ENCODE peak calls at places on chromosomes 16 and 17, in nine cellular contexts. One of them, this sample, is unnamed.
A peak's percentile ranks its signal among the peaks of the same experiment; 100 is the strongest.

GRCh38 chr17:78896091-78896833 is 6.7 kb downstream of the CEP295NL start:
- DNase-seq in activated CD4-positive, alpha-beta T cell treated with anti-CD3 and anti-CD28 coated beads for 1 hour: no peak
- DNase-seq in activated gamma-delta T cell treated with Interleukin-2 at 50 U/mL for 16 hours: no peak
- DNase-seq in GDM1: no peak
- DNase-seq in RWPE2: no peak
- DNase-seq in H1: no peak
- DNase-seq in psoas muscle: no peak
- DNase-seq in HCT116: no peak
- DNase-seq in HuH-7.5: no peak
- DNase-seq in this sample: no peak

GRCh38 chr17:38749222-38750043 is 1.3 kb upstream of the PCGF2 start:
- DNase-seq in activated CD4-positive, alpha-beta T cell treated with anti-CD3 and anti-CD28 coated beads for 1 hour: no peak
- DNase-seq in activated gamma-delta T cell treated with Interleukin-2 at 50 U/mL for 16 hours: no peak
- DNase-seq in GDM1: no peak
- DNase-seq in RWPE2: peak; percentile 87
- DNase-seq in H1: no peak
- DNase-seq in psoas muscle: peak; percentile 91
- DNase-seq in HCT116: peak; percentile 56
- DNase-seq in HuH-7.5: peak; percentile 50
- DNase-seq in this sample: no peak

GRCh38 chr16:69781118-69781517 is 19.0 kb downstream of the WWP2 start:
- DNase-seq in activated CD4-positive, alpha-beta T cell treated with anti-CD3 and anti-CD28 coated beads for 1 hour: no peak
- DNase-seq in activated gamma-delta T cell treated with Interleukin-2 at 50 U/mL for 16 hours: no peak
- DNase-seq in GDM1: no peak
- DNase-seq in RWPE2: no peak
- DNase-seq in H1: no peak
- DNase-seq in psoas muscle: no peak
- DNase-seq in HCT116: no peak
- DNase-seq in HuH-7.5: no peak
- DNase-seq in this sample: no peak

GRCh38 chr17:73430848-73431247 is 119.0 kb upstream of the CDC42EP4 start:
- DNase-seq in activated CD4-positive, alpha-beta T cell treated with anti-CD3 and anti-CD28 coated beads for 1 hour: no peak
- DNase-seq in activated gamma-delta T cell treated with Interleukin-2 at 50 U/mL for 16 hours: no peak
- DNase-seq in GDM1: no peak
- DNase-seq in RWPE2: no peak
- DNase-seq in H1: no peak
- DNase-seq in psoas muscle: no peak
- DNase-seq in HCT116: no peak
- DNase-seq in HuH-7.5: no peak
- DNase-seq in this sample: no peak

GRCh38 chr17:59837362-59838195 is 55.2 kb downstream of the TUBD1 start:
- DNase-seq in activated CD4-positive, alpha-beta T cell treated with anti-CD3 and anti-CD28 coated beads for 1 hour: peak; percentile 47
- DNase-seq in activated gamma-delta T cell treated with Interleukin-2 at 50 U/mL for 16 hours: peak; percentile 44
- DNase-seq in GDM1: peak; percentile 88
- DNase-seq in RWPE2: peak; percentile 86
- DNase-seq in H1: no peak
- DNase-seq in psoas muscle: no peak
- DNase-seq in HCT116: peak; percentile 100
- DNase-seq in HuH-7.5: peak; percentile 88
- DNase-seq in this sample: peak; percentile 37

GRCh38 chr16:57308041-57308440 is 23.6 kb upstream of the PLLP start:
- DNase-seq in activated CD4-positive, alpha-beta T cell treated with anti-CD3 and anti-CD28 coated beads for 1 hour: no peak
- DNase-seq in activated gamma-delta T cell treated with Interleukin-2 at 50 U/mL for 16 hours: no peak
- DNase-seq in GDM1: no peak
- DNase-seq in RWPE2: no peak
- DNase-seq in H1: no peak
- DNase-seq in psoas muscle: no peak
- DNase-seq in HCT116: no peak
- DNase-seq in HuH-7.5: no peak
- DNase-seq in this sample: no peak

GRCh38 chr17:80254396-80255241 is 6.0 kb upstream of the RNF213 start:
- DNase-seq in activated CD4-positive, alpha-beta T cell treated with anti-CD3 and anti-CD28 coated beads for 1 hour: peak; percentile 28
- DNase-seq in activated gamma-delta T cell treated with Interleukin-2 at 50 U/mL for 16 hours: peak; percentile 51
- DNase-seq in GDM1: peak; percentile 51
- DNase-seq in RWPE2: no peak
- DNase-seq in H1: no peak
- DNase-seq in psoas muscle: no peak
- DNase-seq in HCT116: peak; percentile 82
- DNase-seq in HuH-7.5: peak; percentile 48
- DNase-seq in this sample: no peak

GRCh38 chr16:84919267-84919666 is 92.1 kb downstream of the ZDHHC7 start:
- DNase-seq in activated CD4-positive, alpha-beta T cell treated with anti-CD3 and anti-CD28 coated beads for 1 hour: no peak
- DNase-seq in activated gamma-delta T cell treated with Interleukin-2 at 50 U/mL for 16 hours: no peak
- DNase-seq in GDM1: no peak
- DNase-seq in RWPE2: no peak
- DNase-seq in H1: no peak
- DNase-seq in psoas muscle: no peak
- DNase-seq in HCT116: no peak
- DNase-seq in HuH-7.5: no peak
- DNase-seq in this sample: no peak

GRCh38 chr16:87445486-87445885 is 47.3 kb downstream of the ZCCHC14 start:
- DNase-seq in activated CD4-positive, alpha-beta T cell treated with anti-CD3 and anti-CD28 coated beads for 1 hour: no peak
- DNase-seq in activated gamma-delta T cell treated with Interleukin-2 at 50 U/mL for 16 hours: no peak
- DNase-seq in GDM1: no peak
- DNase-seq in RWPE2: no peak
- DNase-seq in H1: no peak
- DNase-seq in psoas muscle: no peak
- DNase-seq in HCT116: no peak
- DNase-seq in HuH-7.5: no peak
- DNase-seq in this sample: no peak

GRCh38 chr17:18258356-18259038 is at the start of gene FLII:
- DNase-seq in activated CD4-positive, alpha-beta T cell treated with anti-CD3 and anti-CD28 coated beads for 1 hour: peak; percentile 39
- DNase-seq in activated gamma-delta T cell treated with Interleukin-2 at 50 U/mL for 16 hours: peak; percentile 47
- DNase-seq in GDM1: no peak
- DNase-seq in RWPE2: peak; percentile 52
- DNase-seq in H1: no peak
- DNase-seq in psoas muscle: no peak
- DNase-seq in HCT116: no peak
- DNase-seq in HuH-7.5: peak; percentile 67
- DNase-seq in this sample: peak; percentile 58

GRCh38 chr17:7348478-7349242 is 3.3 kb upstream of the KCTD11 start:
- DNase-seq in activated CD4-positive, alpha-beta T cell treated with anti-CD3 and anti-CD28 coated beads for 1 hour: no peak
- DNase-seq in activated gamma-delta T cell treated with Interleukin-2 at 50 U/mL for 16 hours: no peak
- DNase-seq in GDM1: no peak
- DNase-seq in RWPE2: no peak
- DNase-seq in H1: no peak
- DNase-seq in psoas muscle: no peak
- DNase-seq in HCT116: no peak
- DNase-seq in HuH-7.5: no peak
- DNase-seq in this sample: no peak

GRCh38 chr16:81417210-81417609 is 27.4 kb upstream of the CMIP start:
- DNase-seq in activated CD4-positive, alpha-beta T cell treated with anti-CD3 and anti-CD28 coated beads for 1 hour: no peak
- DNase-seq in activated gamma-delta T cell treated with Interleukin-2 at 50 U/mL for 16 hours: no peak
- DNase-seq in GDM1: no peak
- DNase-seq in RWPE2: no peak
- DNase-seq in H1: no peak
- DNase-seq in psoas muscle: no peak
- DNase-seq in HCT116: no peak
- DNase-seq in HuH-7.5: no peak
- DNase-seq in this sample: no peak

GRCh38 chr17:31581491-31581890 is 190.0 kb downstream of the RAB11FIP4 start:
- DNase-seq in activated CD4-positive, alpha-beta T cell treated with anti-CD3 and anti-CD28 coated beads for 1 hour: no peak
- DNase-seq in activated gamma-delta T cell treated with Interleukin-2 at 50 U/mL for 16 hours: no peak
- DNase-seq in GDM1: no peak
- DNase-seq in RWPE2: no peak
- DNase-seq in H1: no peak
- DNase-seq in psoas muscle: peak; percentile 49
- DNase-seq in HCT116: no peak
- DNase-seq in HuH-7.5: no peak
- DNase-seq in this sample: no peak

GRCh38 chr17:61135782-61136181 is 263.9 kb upstream of the TBX2 start:
- DNase-seq in activated CD4-positive, alpha-beta T cell treated with anti-CD3 and anti-CD28 coated beads for 1 hour: no peak
- DNase-seq in activated gamma-delta T cell treated with Interleukin-2 at 50 U/mL for 16 hours: no peak
- DNase-seq in GDM1: no peak
- DNase-seq in RWPE2: no peak
- DNase-seq in H1: no peak
- DNase-seq in psoas muscle: no peak
- DNase-seq in HCT116: no peak
- DNase-seq in HuH-7.5: no peak
- DNase-seq in this sample: no peak

GRCh38 chr17:61863801-61864126 is 436 bp upstream of the BRIP1 start:
- DNase-seq in activated CD4-positive, alpha-beta T cell treated with anti-CD3 and anti-CD28 coated beads for 1 hour: no peak
- DNase-seq in activated gamma-delta T cell treated with Interleukin-2 at 50 U/mL for 16 hours: no peak
- DNase-seq in GDM1: no peak
- DNase-seq in RWPE2: no peak
- DNase-seq in H1: no peak
- DNase-seq in psoas muscle: no peak
- DNase-seq in HCT116: no peak
- DNase-seq in HuH-7.5: no peak
- DNase-seq in this sample: no peak

GRCh38 chr17:78722101-78722761 is 59.8 kb downstream of the CYTH1 start:
- DNase-seq in activated CD4-positive, alpha-beta T cell treated with anti-CD3 and anti-CD28 coated beads for 1 hour: no peak
- DNase-seq in activated gamma-delta T cell treated with Interleukin-2 at 50 U/mL for 16 hours: no peak
- DNase-seq in GDM1: no peak
- DNase-seq in RWPE2: no peak
- DNase-seq in H1: no peak
- DNase-seq in psoas muscle: no peak
- DNase-seq in HCT116: no peak
- DNase-seq in HuH-7.5: no peak
- DNase-seq in this sample: no peak

GRCh38 chr16:78503501-78504110 is 404.2 kb downstream of the WWOX start:
- DNase-seq in activated CD4-positive, alpha-beta T cell treated with anti-CD3 and anti-CD28 coated beads for 1 hour: no peak
- DNase-seq in activated gamma-delta T cell treated with Interleukin-2 at 50 U/mL for 16 hours: peak; percentile 38
- DNase-seq in GDM1: no peak
- DNase-seq in RWPE2: no peak
- DNase-seq in H1: no peak
- DNase-seq in psoas muscle: no peak
- DNase-seq in HCT116: peak; percentile 7
- DNase-seq in HuH-7.5: peak; percentile 25
- DNase-seq in this sample: peak; percentile 48

GRCh38 chr16:74146643-74147042 is 150.0 kb upstream of the PSMD7 start:
- DNase-seq in activated CD4-positive, alpha-beta T cell treated with anti-CD3 and anti-CD28 coated beads for 1 hour: no peak
- DNase-seq in activated gamma-delta T cell treated with Interleukin-2 at 50 U/mL for 16 hours: no peak
- DNase-seq in GDM1: no peak
- DNase-seq in RWPE2: no peak
- DNase-seq in H1: no peak
- DNase-seq in psoas muscle: no peak
- DNase-seq in HCT116: no peak
- DNase-seq in HuH-7.5: no peak
- DNase-seq in this sample: no peak

GRCh38 chr16:78915916-78916315 is 684.6 kb downstream of the MAF start:
- DNase-seq in activated CD4-positive, alpha-beta T cell treated with anti-CD3 and anti-CD28 coated beads for 1 hour: no peak
- DNase-seq in activated gamma-delta T cell treated with Interleukin-2 at 50 U/mL for 16 hours: no peak
- DNase-seq in GDM1: no peak
- DNase-seq in RWPE2: no peak
- DNase-seq in H1: no peak
- DNase-seq in psoas muscle: no peak
- DNase-seq in HCT116: no peak
- DNase-seq in HuH-7.5: no peak
- DNase-seq in this sample: no peak

GRCh38 chr16:51035110-51035498 is 116.0 kb downstream of the SALL1 start:
- DNase-seq in activated CD4-positive, alpha-beta T cell treated with anti-CD3 and anti-CD28 coated beads for 1 hour: no peak
- DNase-seq in activated gamma-delta T cell treated with Interleukin-2 at 50 U/mL for 16 hours: no peak
- DNase-seq in GDM1: no peak
- DNase-seq in RWPE2: no peak
- DNase-seq in H1: no peak
- DNase-seq in psoas muscle: no peak
- DNase-seq in HCT116: no peak
- DNase-seq in HuH-7.5: no peak
- DNase-seq in this sample: no peak

GRCh38 chr16:25007284-25007984 is 7.7 kb downstream of the ARHGAP17 start:
- DNase-seq in activated CD4-positive, alpha-beta T cell treated with anti-CD3 and anti-CD28 coated beads for 1 hour: no peak
- DNase-seq in activated gamma-delta T cell treated with Interleukin-2 at 50 U/mL for 16 hours: no peak
- DNase-seq in GDM1: no peak
- DNase-seq in RWPE2: no peak
- DNase-seq in H1: no peak
- DNase-seq in psoas muscle: no peak
- DNase-seq in HCT116: no peak
- DNase-seq in HuH-7.5: no peak
- DNase-seq in this sample: no peak

GRCh38 chr16:57999366-57999970 is 1.0 kb downstream of the ZNF319 start:
- DNase-seq in activated CD4-positive, alpha-beta T cell treated with anti-CD3 and anti-CD28 coated beads for 1 hour: no peak
- DNase-seq in activated gamma-delta T cell treated with Interleukin-2 at 50 U/mL for 16 hours: peak; percentile 25
- DNase-seq in GDM1: peak; percentile 4
- DNase-seq in RWPE2: no peak
- DNase-seq in H1: no peak
- DNase-seq in psoas muscle: no peak
- DNase-seq in HCT116: no peak
- DNase-seq in HuH-7.5: no peak
- DNase-seq in this sample: no peak

GRCh38 chr16:31134091-31134571 is 1.4 kb downstream of the PRSS8 start:
- DNase-seq in activated CD4-positive, alpha-beta T cell treated with anti-CD3 and anti-CD28 coated beads for 1 hour: no peak
- DNase-seq in activated gamma-delta T cell treated with Interleukin-2 at 50 U/mL for 16 hours: no peak
- DNase-seq in GDM1: no peak
- DNase-seq in RWPE2: no peak
- DNase-seq in H1: no peak
- DNase-seq in psoas muscle: no peak
- DNase-seq in HCT116: no peak
- DNase-seq in HuH-7.5: no peak
- DNase-seq in this sample: no peak

GRCh38 chr17:8345052-8345690 is 5.5 kb downstream of the ODF4 start:
- DNase-seq in activated CD4-positive, alpha-beta T cell treated with anti-CD3 and anti-CD28 coated beads for 1 hour: no peak
- DNase-seq in activated gamma-delta T cell treated with Interleukin-2 at 50 U/mL for 16 hours: no peak
- DNase-seq in GDM1: peak; percentile 44
- DNase-seq in RWPE2: no peak
- DNase-seq in H1: no peak
- DNase-seq in psoas muscle: no peak
- DNase-seq in HCT116: no peak
- DNase-seq in HuH-7.5: no peak
- DNase-seq in this sample: no peak

GRCh38 chr16:81198635-81199034 is 39.9 kb upstream of the BCO1 start:
- DNase-seq in activated CD4-positive, alpha-beta T cell treated with anti-CD3 and anti-CD28 coated beads for 1 hour: no peak
- DNase-seq in activated gamma-delta T cell treated with Interleukin-2 at 50 U/mL for 16 hours: no peak
- DNase-seq in GDM1: no peak
- DNase-seq in RWPE2: no peak
- DNase-seq in H1: no peak
- DNase-seq in psoas muscle: no peak
- DNase-seq in HCT116: no peak
- DNase-seq in HuH-7.5: peak; percentile 68
- DNase-seq in this sample: no peak

GRCh38 chr17:67831268-67831667 is 6.0 kb downstream of the BPTF start:
- DNase-seq in activated CD4-positive, alpha-beta T cell treated with anti-CD3 and anti-CD28 coated beads for 1 hour: no peak
- DNase-seq in activated gamma-delta T cell treated with Interleukin-2 at 50 U/mL for 16 hours: no peak
- DNase-seq in GDM1: no peak
- DNase-seq in RWPE2: no peak
- DNase-seq in H1: no peak
- DNase-seq in psoas muscle: no peak
- DNase-seq in HCT116: no peak
- DNase-seq in HuH-7.5: no peak
- DNase-seq in this sample: no peak

GRCh38 chr17:80513892-80514291 is 30.7 kb upstream of the RPTOR start:
- DNase-seq in activated CD4-positive, alpha-beta T cell treated with anti-CD3 and anti-CD28 coated beads for 1 hour: no peak
- DNase-seq in activated gamma-delta T cell treated with Interleukin-2 at 50 U/mL for 16 hours: no peak
- DNase-seq in GDM1: no peak
- DNase-seq in RWPE2: no peak
- DNase-seq in H1: no peak
- DNase-seq in psoas muscle: no peak
- DNase-seq in HCT116: no peak
- DNase-seq in HuH-7.5: no peak
- DNase-seq in this sample: no peak

GRCh38 chr17:31241116-31241515 is 55.9 kb downstream of the OMG start:
- DNase-seq in activated CD4-positive, alpha-beta T cell treated with anti-CD3 and anti-CD28 coated beads for 1 hour: no peak
- DNase-seq in activated gamma-delta T cell treated with Interleukin-2 at 50 U/mL for 16 hours: no peak
- DNase-seq in GDM1: no peak
- DNase-seq in RWPE2: no peak
- DNase-seq in H1: no peak
- DNase-seq in psoas muscle: no peak
- DNase-seq in HCT116: no peak
- DNase-seq in HuH-7.5: no peak
- DNase-seq in this sample: no peak

GRCh38 chr17:9587969-9588656 is 11.7 kb downstream of the CFAP52 start:
- DNase-seq in activated CD4-positive, alpha-beta T cell treated with anti-CD3 and anti-CD28 coated beads for 1 hour: no peak
- DNase-seq in activated gamma-delta T cell treated with Interleukin-2 at 50 U/mL for 16 hours: no peak
- DNase-seq in GDM1: no peak
- DNase-seq in RWPE2: no peak
- DNase-seq in H1: no peak
- DNase-seq in psoas muscle: no peak
- DNase-seq in HCT116: no peak
- DNase-seq in HuH-7.5: no peak
- DNase-seq in this sample: no peak

GRCh38 chr16:89201467-89202377 is 1.4 kb upstream of the SLC22A31 start:
- DNase-seq in activated CD4-positive, alpha-beta T cell treated with anti-CD3 and anti-CD28 coated beads for 1 hour: peak; percentile 66
- DNase-seq in activated gamma-delta T cell treated with Interleukin-2 at 50 U/mL for 16 hours: peak; percentile 71
- DNase-seq in GDM1: peak; percentile 60
- DNase-seq in RWPE2: peak; percentile 87
- DNase-seq in H1: peak; percentile 53
- DNase-seq in psoas muscle: peak; percentile 77
- DNase-seq in HCT116: peak; percentile 84
- DNase-seq in HuH-7.5: peak; percentile 95
- DNase-seq in this sample: peak; percentile 97

GRCh38 chr17:54968954-54969400 is 412 bp downstream of the STXBP4 start:
- DNase-seq in activated CD4-positive, alpha-beta T cell treated with anti-CD3 and anti-CD28 coated beads for 1 hour: peak; percentile 20
- DNase-seq in activated gamma-delta T cell treated with Interleukin-2 at 50 U/mL for 16 hours: peak; percentile 13
- DNase-seq in GDM1: no peak
- DNase-seq in RWPE2: no peak
- DNase-seq in H1: no peak
- DNase-seq in psoas muscle: no peak
- DNase-seq in HCT116: no peak
- DNase-seq in HuH-7.5: no peak
- DNase-seq in this sample: peak; percentile 17

This sample was measured in HEK293T.